ENCODE peak calls at places on chromosome 17, in ten cellular contexts. Y, G, Q, O, W, Z, I, M, S and N are unnamed samples.

GRCh38 chr17:47694018-47694817 is at the start of gene TBKBP1:
- DNase-seq in Y (no peak), G (peak; percentile 63), Q (peak; percentile 59), O (peak; percentile 43), W (no peak), Z (no peak), I (peak; percentile 92), M (peak; percentile 43), S (no peak), N (peak; percentile 46)

GRCh38 chr17:67253379-67253778 is 8.4 kb upstream of the HELZ start:
- DNase-seq in Y (no peak), G (no peak), Q (no peak), O (no peak), W (no peak), Z (no peak), I (no peak), M (no peak), S (no peak), N (no peak)

GRCh38 chr17:46795379-46795952 is 23.0 kb downstream of the WNT3 start:
- DNase-seq in Y (no peak), G (no peak), Q (peak; percentile 94), O (no peak), W (no peak), Z (no peak), I (no peak), M (no peak), S (no peak), N (no peak)

GRCh38 chr17:16418684-16419066 is 3.3 kb downstream of the TRPV2 start:
- DNase-seq in Y (no peak), G (no peak), Q (no peak), O (no peak), W (no peak), Z (no peak), I (no peak), M (no peak), S (no peak), N (no peak)

GRCh38 chr17:31537558-31537957 is 146.1 kb downstream of the RAB11FIP4 start:
- DNase-seq in Y (peak; percentile 80), G (no peak), Q (no peak), O (peak; percentile 77), W (no peak), Z (no peak), I (peak; percentile 86), M (peak; percentile 62), S (no peak), N (peak; percentile 84)

GRCh38 chr17:65137076-65137935 is at the start of gene RGS9:
- DNase-seq in Y (peak; percentile 80), G (peak; percentile 78), Q (peak; percentile 87), O (peak; percentile 77), W (peak; percentile 69), Z (peak; percentile 85), I (peak; percentile 95), M (peak; percentile 88), S (peak; percentile 38), N (peak; percentile 92)

GRCh38 chr17:52106638-52107261 is 51.8 kb downstream of the CA10 start:
- DNase-seq in Y (peak; percentile 27), G (no peak), Q (peak; percentile 41), O (no peak), W (no peak), Z (peak; percentile 9), I (no peak), M (peak; percentile 33), S (no peak), N (peak; percentile 71)

GRCh38 chr17:32498362-32498761 is 11.6 kb downstream of the CDK5R1 start:
- DNase-seq in Y (no peak), G (no peak), Q (no peak), O (no peak), W (no peak), Z (no peak), I (no peak), M (no peak), S (no peak), N (peak; percentile 63)

GRCh38 chr17:20092292-20092867 is 83.2 kb downstream of the SPECC1 start:
- DNase-seq in Y (no peak), G (no peak), Q (no peak), O (no peak), W (no peak), Z (no peak), I (no peak), M (no peak), S (no peak), N (no peak)

GRCh38 chr17:79410681-79411080 is 200.2 kb downstream of the RBFOX3 start:
- DNase-seq in Y (no peak), G (no peak), Q (no peak), O (no peak), W (no peak), Z (no peak), I (no peak), M (no peak), S (no peak), N (no peak)

GRCh38 chr17:67056746-67057490 is 12.6 kb downstream of the CACNG1 start:
- DNase-seq in Y (no peak), G (no peak), Q (no peak), O (no peak), W (no peak), Z (no peak), I (peak; percentile 36), M (no peak), S (no peak), N (no peak)

GRCh38 chr17:50954641-50955121 is 88.5 kb upstream of the TOB1 start:
- DNase-seq in Y (no peak), G (no peak), Q (no peak), O (no peak), W (no peak), Z (no peak), I (no peak), M (no peak), S (no peak), N (no peak)

GRCh38 chr17:19712436-19713004 is 3.9 kb downstream of the SLC47A2 start:
- DNase-seq in Y (no peak), G (no peak), Q (no peak), O (no peak), W (no peak), Z (no peak), I (no peak), M (no peak), S (no peak), N (no peak)

GRCh38 chr17:15446036-15446435 is 21.4 kb downstream of the CDRT4 start:
- DNase-seq in Y (no peak), G (no peak), Q (no peak), O (no peak), W (no peak), Z (no peak), I (no peak), M (no peak), S (no peak), N (no peak)

GRCh38 chr17:52207786-52208185 is 49.3 kb upstream of the CA10 start:
- DNase-seq in Y (no peak), G (no peak), Q (no peak), O (no peak), W (no peak), Z (no peak), I (no peak), M (no peak), S (no peak), N (no peak)

GRCh38 chr17:8791910-8792270 is 7.3 kb downstream of the MFSD6L start:
- DNase-seq in Y (no peak), G (no peak), Q (no peak), O (no peak), W (no peak), Z (no peak), I (no peak), M (no peak), S (no peak), N (no peak)

GRCh38 chr17:34850023-34850422 is 111.2 kb downstream of the CCT6B start:
- DNase-seq in Y (no peak), G (no peak), Q (no peak), O (no peak), W (no peak), Z (no peak), I (no peak), M (no peak), S (no peak), N (no peak)

GRCh38 chr17:1919206-1919605 is 89.4 kb downstream of the RPA1 start:
- DNase-seq in Y (no peak), G (no peak), Q (no peak), O (no peak), W (no peak), Z (no peak), I (no peak), M (no peak), S (no peak), N (no peak)
- TF ChIP-seq POLR2A in Y (no peak), G (no peak), Q (no peak), O (no peak), W (no peak), Z (no peak), I (no peak), M (no peak), S (no peak), N (no peak)

GRCh38 chr17:38454528-38454927 is 26.3 kb downstream of the ARHGAP23 start:
- DNase-seq in Y (peak; percentile 84), G (no peak), Q (peak; percentile 97), O (peak; percentile 19), W (peak; percentile 68), Z (no peak), I (no peak), M (peak; percentile 55), S (no peak), N (peak; percentile 37)
- TF ChIP-seq POLR2A in Y (peak; percentile 87), G (no peak), Q (no peak), O (no peak), W (no peak), Z (no peak), I (no peak), M (no peak), S (no peak), N (peak; percentile 13)

DNA sequence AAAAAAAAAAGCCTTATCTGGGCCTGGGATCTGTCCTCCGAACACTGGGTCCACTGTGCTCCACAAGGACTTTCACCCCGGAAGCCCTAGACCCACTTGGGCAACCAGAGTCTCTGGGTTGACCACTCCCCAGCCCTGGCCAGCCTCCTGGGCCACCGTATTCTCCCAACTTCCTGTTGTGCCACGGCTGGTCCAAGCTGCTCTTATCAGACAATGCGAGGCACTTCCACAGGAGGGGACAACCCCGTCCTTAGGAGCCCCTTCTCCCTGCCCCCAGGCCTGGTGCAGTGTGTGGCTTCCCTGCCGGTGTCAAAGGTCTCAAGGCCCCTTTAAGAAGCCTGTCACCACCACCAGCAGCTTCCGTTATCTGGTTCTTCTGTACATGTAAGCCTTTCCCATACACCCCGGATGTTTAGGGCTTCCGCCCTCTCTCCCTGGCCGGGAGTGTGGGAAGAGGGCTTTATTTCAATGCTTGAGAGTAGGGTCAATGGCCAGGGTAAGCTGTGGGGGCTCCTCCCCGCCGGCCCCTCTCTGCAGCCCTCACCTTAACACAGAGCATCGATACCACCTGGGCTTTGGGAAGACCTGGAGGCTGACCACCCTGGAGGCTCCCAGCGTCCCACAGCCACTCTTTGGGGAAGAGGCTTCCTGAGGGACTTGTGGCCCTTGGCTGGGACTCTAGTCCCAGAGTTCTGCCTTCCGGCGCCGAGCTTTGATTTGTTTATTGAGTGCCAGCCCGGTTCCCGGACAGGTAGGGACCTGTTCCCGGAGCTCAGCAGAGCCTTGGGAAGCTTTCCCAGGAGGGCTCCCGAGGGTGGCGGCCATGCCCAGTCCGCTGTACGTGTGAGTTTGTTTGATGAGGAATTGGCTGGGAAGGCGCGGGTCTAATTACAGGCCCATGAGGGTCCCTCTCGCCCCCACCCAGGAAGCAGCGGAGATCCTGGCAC is 313.1 kb downstream of the SEC14L1 start:
- DNase-seq in Y (peak; percentile 90), G (no peak), Q (no peak), O (peak; percentile 83), W (no peak), Z (no peak), I (peak; percentile 90), M (peak; percentile 89), S (no peak), N (no peak)
- TF ChIP-seq POLR2A in Y (no peak), G (no peak), Q (no peak), O (peak; percentile 21), W (no peak), Z (peak; percentile 29), I (no peak), M (peak; percentile 19), S (peak; percentile 57), N (no peak)

GRCh38 chr17:80790981-80791742 is 200.5 kb upstream of the CHMP6 start:
- DNase-seq in Y (no peak), G (no peak), Q (no peak), O (no peak), W (no peak), Z (no peak), I (peak; percentile 41), M (no peak), S (no peak), N (no peak)
- TF ChIP-seq POLR2A in Y (no peak), G (no peak), Q (no peak), O (no peak), W (no peak), Z (no peak), I (no peak), M (no peak), S (no peak), N (no peak)